ENCODE peak calls at places on chromosomes 4 and X, in four cellular contexts. J is astrocyte of the spinal cord, K is fibroblast of mammary gland, G is mammary epithelial cell. Y is an unnamed sample.

GRCh38 chr4:52550186-52550585 is 108.9 kb downstream of the USP46 start:
- DNase-seq in J (no peak), K (no peak), G (peak), Y (no peak)

GRCh38 chr4:152462715-152463114 is 73.2 kb downstream of the FBXW7 start:
- DNase-seq in J (no peak), K (no peak), G (peak), Y (no peak)

GRCh38 chrX:91434351-91435168 is at the start of gene PABPC5:
- DNase-seq in J (peak), K (peak), G (peak), Y (peak)

GRCh38 chr4:176676901-176677300 is 115.8 kb downstream of the VEGFC start:
- DNase-seq in J (no peak), K (no peak), G (no peak), Y (no peak)

GRCh38 chr4:75724867-75725724 is 719 bp downstream of the USO1 start:
- DNase-seq in J (peak), K (peak), G (peak), Y (peak)

GRCh38 chrX:102768984-102769761 is 48.6 kb downstream of the GPRASP3 start:
- DNase-seq in J (peak), K (peak), G (peak), Y (peak)

GRCh38 chr4:144703494-144703893 is 57.5 kb downstream of the HHIP start:
- DNase-seq in J (no peak), K (no peak), G (no peak), Y (no peak)

GRCh38 chr4:82780398-82781231 is 18.0 kb downstream of the SCD5 start:
- DNase-seq in J (peak), K (peak), G (no peak), Y (peak)

GRCh38 chr4:74316397-74316796 is 8.1 kb downstream of the EPGN start:
- DNase-seq in J (no peak), K (no peak), G (no peak), Y (no peak)

DNA sequence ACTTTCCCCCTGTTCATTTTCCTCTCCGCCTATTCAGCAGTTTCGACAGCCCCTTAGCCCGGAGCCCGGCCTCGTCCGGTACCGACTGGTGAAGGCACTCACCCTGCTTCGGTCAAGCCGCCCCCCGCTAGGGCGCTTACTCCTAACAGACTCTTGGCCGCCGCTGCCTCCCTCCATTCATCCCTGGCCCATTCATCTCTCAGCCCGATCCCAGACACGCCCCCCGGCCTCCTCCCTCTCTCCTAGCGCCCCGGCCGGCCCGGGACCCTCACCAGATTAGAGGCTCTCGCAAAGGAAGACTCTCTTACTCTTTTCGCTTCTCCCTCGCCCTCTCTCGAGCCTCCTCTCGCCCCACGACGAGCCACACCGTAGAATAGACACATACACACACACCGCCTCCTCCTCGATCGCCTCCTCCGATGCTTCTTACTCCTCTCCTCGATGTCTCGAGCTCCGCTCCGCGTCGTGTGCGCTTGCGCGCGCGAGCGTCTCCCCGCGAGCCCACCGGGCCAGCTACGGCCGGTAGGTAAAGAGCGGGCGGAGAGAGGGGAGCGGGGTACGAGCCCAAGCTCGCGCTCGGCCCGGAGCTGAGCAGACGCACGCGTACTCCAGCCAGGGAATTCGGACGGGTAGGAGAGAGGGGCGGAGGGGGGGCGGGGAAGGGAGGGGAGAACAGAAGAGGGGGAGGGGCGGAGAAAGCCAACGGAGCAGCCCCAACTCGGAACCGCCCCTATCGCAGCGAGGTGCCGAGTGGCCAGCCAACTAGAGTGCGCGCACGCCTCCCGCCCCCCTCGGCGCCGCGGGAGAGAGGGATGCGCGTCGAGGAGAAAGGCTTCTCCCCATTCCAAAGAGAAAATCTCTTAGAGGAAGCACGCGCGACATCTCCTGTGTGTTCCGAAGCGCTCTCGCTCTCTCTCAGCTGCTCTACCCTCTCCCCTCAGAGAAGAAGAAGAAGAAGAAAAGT is at the start of gene WNK3:
- DNase-seq in J (peak), K (peak), G (peak), Y (peak)
- H3K4me3 ChIP-seq in J (peak), K (peak), G (peak), Y (no peak)

DNA sequence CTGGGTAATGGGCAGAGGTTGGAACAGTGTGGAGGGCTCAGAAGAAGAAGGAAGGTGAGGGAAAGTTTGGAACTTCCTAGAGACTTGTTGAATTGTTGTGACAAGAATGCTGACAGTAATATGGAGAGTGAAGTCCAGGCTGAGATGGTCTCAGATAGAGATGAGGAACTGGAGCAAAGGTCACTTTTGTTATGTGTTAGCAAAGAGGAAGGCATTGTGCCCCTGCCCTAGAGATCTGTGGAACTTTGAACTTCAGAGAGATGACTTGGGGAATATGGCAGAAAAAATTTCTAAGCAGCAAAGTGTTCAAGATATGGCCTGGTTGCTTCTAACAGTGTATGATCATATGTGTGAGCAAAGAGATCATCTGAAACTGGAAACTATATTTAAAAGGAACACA is 37.9 kb upstream of the MSX1 start:
- DNase-seq in J (no peak), K (no peak), G (no peak), Y (no peak)
- TF ChIP-seq CTCF in J (no peak), K (no peak), G (no peak), Y (no peak)

GRCh38 chrX:68909945-68910344 is 81.1 kb downstream of the EFNB1 start:
- DNase-seq in J (no peak), K (no peak), G (no peak), Y (no peak)
- H3K4me3 ChIP-seq in J (no peak), K (no peak), G (no peak), Y (no peak)

GRCh38 chr4:66691101-66691500 is 854.2 kb downstream of the CENPC start:
- DNase-seq in J (no peak), K (no peak), G (no peak), Y (no peak)
- TF ChIP-seq CTCF in J (peak), K (no peak), G (peak), Y (no peak)

GRCh38 chr4:71065991-71066390 is 72.5 kb downstream of the DCK start:
- DNase-seq in J (no peak), K (no peak), G (no peak), Y (no peak)
- H3K4me3 ChIP-seq in J (no peak), K (no peak), G (no peak), Y (no peak)

Y was measured in GM06990.